ENCODE peak calls at places on chromosomes 7 and 10, in eight cellular contexts. One of them, this sample, is unnamed.

GRCh38 chr10:100043796-100044195 is 34.0 kb upstream of the DNMBP start:
- DNase-seq in ovary: peak; percentile 22
- DNase-seq in adrenal gland: no peak
- DNase-seq in GM23248: peak; percentile 54
- DNase-seq in dorsolateral prefrontal cortex: no peak
- DNase-seq in testis: no peak
- DNase-seq in mesenchymal stem cell: peak; percentile 98
- DNase-seq in CD4-positive, CD25-positive, alpha-beta regulatory T cell: no peak
- DNase-seq in this sample: peak; percentile 10

GRCh38 chr7:107075863-107076574 is 31.5 kb downstream of the PRKAR2B start:
- DNase-seq in ovary: no peak
- DNase-seq in adrenal gland: no peak
- DNase-seq in GM23248: no peak
- DNase-seq in dorsolateral prefrontal cortex: no peak
- DNase-seq in testis: no peak
- DNase-seq in mesenchymal stem cell: no peak
- DNase-seq in CD4-positive, CD25-positive, alpha-beta regulatory T cell: no peak
- DNase-seq in this sample: no peak

GRCh38 chr7:3235322-3235721 is 65.7 kb upstream of the SDK1 start:
- DNase-seq in ovary: no peak
- DNase-seq in adrenal gland: no peak
- DNase-seq in GM23248: no peak
- DNase-seq in dorsolateral prefrontal cortex: no peak
- DNase-seq in testis: no peak
- DNase-seq in mesenchymal stem cell: no peak
- DNase-seq in CD4-positive, CD25-positive, alpha-beta regulatory T cell: no peak
- DNase-seq in this sample: no peak

GRCh38 chr10:92615515-92615914 is 22.6 kb downstream of the KIF11 start:
- DNase-seq in ovary: no peak
- DNase-seq in adrenal gland: no peak
- DNase-seq in GM23248: no peak
- DNase-seq in dorsolateral prefrontal cortex: no peak
- DNase-seq in testis: no peak
- DNase-seq in mesenchymal stem cell: no peak
- DNase-seq in CD4-positive, CD25-positive, alpha-beta regulatory T cell: no peak
- DNase-seq in this sample: no peak

GRCh38 chr7:81267508-81267907 is 348.7 kb upstream of the SEMA3C start:
- DNase-seq in ovary: no peak
- DNase-seq in adrenal gland: no peak
- DNase-seq in GM23248: peak; percentile 51
- DNase-seq in dorsolateral prefrontal cortex: no peak
- DNase-seq in testis: no peak
- DNase-seq in mesenchymal stem cell: no peak
- DNase-seq in CD4-positive, CD25-positive, alpha-beta regulatory T cell: no peak
- DNase-seq in this sample: no peak

GRCh38 chr7:75024922-75025321 is 48.7 kb downstream of the RCC1L start:
- DNase-seq in ovary: no peak
- DNase-seq in adrenal gland: no peak
- DNase-seq in GM23248: no peak
- DNase-seq in dorsolateral prefrontal cortex: no peak
- DNase-seq in testis: no peak
- DNase-seq in mesenchymal stem cell: no peak
- DNase-seq in CD4-positive, CD25-positive, alpha-beta regulatory T cell: no peak
- DNase-seq in this sample: no peak

GRCh38 chr10:111560042-111560441 is 483.2 kb downstream of the ADRA2A start:
- DNase-seq in ovary: no peak
- DNase-seq in adrenal gland: no peak
- DNase-seq in GM23248: peak; percentile 40
- DNase-seq in dorsolateral prefrontal cortex: no peak
- DNase-seq in testis: no peak
- DNase-seq in mesenchymal stem cell: no peak
- DNase-seq in CD4-positive, CD25-positive, alpha-beta regulatory T cell: no peak
- DNase-seq in this sample: no peak

GRCh38 chr7:133060016-133060415 is 21.9 kb downstream of the CHCHD3 start:
- DNase-seq in ovary: no peak
- DNase-seq in adrenal gland: no peak
- DNase-seq in GM23248: no peak
- DNase-seq in dorsolateral prefrontal cortex: no peak
- DNase-seq in testis: no peak
- DNase-seq in mesenchymal stem cell: no peak
- DNase-seq in CD4-positive, CD25-positive, alpha-beta regulatory T cell: no peak
- DNase-seq in this sample: no peak

GRCh38 chr10:24468281-24468751 is 255.4 kb downstream of the ARHGAP21 start:
- DNase-seq in ovary: no peak
- DNase-seq in adrenal gland: no peak
- DNase-seq in GM23248: peak; percentile 38
- DNase-seq in dorsolateral prefrontal cortex: peak; percentile 49
- DNase-seq in testis: peak; percentile 60
- DNase-seq in mesenchymal stem cell: no peak
- DNase-seq in CD4-positive, CD25-positive, alpha-beta regulatory T cell: no peak
- DNase-seq in this sample: no peak

GRCh38 chr7:100475549-100475948 is 3.5 kb downstream of the TSC22D4 start:
- DNase-seq in ovary: no peak
- DNase-seq in adrenal gland: no peak
- DNase-seq in GM23248: no peak
- DNase-seq in dorsolateral prefrontal cortex: no peak
- DNase-seq in testis: peak; percentile 82
- DNase-seq in mesenchymal stem cell: no peak
- DNase-seq in CD4-positive, CD25-positive, alpha-beta regulatory T cell: no peak
- DNase-seq in this sample: peak; percentile 58

GRCh38 chr7:124643196-124643850 is 122.3 kb downstream of the GPR37 start:
- DNase-seq in ovary: no peak
- DNase-seq in adrenal gland: no peak
- DNase-seq in GM23248: no peak
- DNase-seq in dorsolateral prefrontal cortex: no peak
- DNase-seq in testis: no peak
- DNase-seq in mesenchymal stem cell: peak; percentile 3
- DNase-seq in CD4-positive, CD25-positive, alpha-beta regulatory T cell: no peak
- DNase-seq in this sample: no peak

GRCh38 chr10:14554091-14554842 is 220.4 kb downstream of the FAM107B start:
- DNase-seq in ovary: no peak
- DNase-seq in adrenal gland: no peak
- DNase-seq in GM23248: no peak
- DNase-seq in dorsolateral prefrontal cortex: no peak
- DNase-seq in testis: no peak
- DNase-seq in mesenchymal stem cell: no peak
- DNase-seq in CD4-positive, CD25-positive, alpha-beta regulatory T cell: peak; percentile 26
- DNase-seq in this sample: peak; percentile 41

GRCh38 chr7:37449621-37450020 is 957 bp upstream of the ELMO1 start:
- DNase-seq in ovary: no peak
- DNase-seq in adrenal gland: no peak
- DNase-seq in GM23248: no peak
- DNase-seq in dorsolateral prefrontal cortex: no peak
- DNase-seq in testis: no peak
- DNase-seq in mesenchymal stem cell: no peak
- DNase-seq in CD4-positive, CD25-positive, alpha-beta regulatory T cell: peak; percentile 12
- DNase-seq in this sample: no peak
- H3K27ac ChIP-seq in ovary: no peak overlapping the region
- H3K27ac ChIP-seq in adrenal gland: no peak overlapping the region
- H3K27ac ChIP-seq in GM23248: no peak overlapping the region
- H3K27ac ChIP-seq in dorsolateral prefrontal cortex: peak overlapping the region; percentile 98
- H3K27ac ChIP-seq in testis: no peak overlapping the region
- H3K27ac ChIP-seq in mesenchymal stem cell: no peak overlapping the region
- H3K27ac ChIP-seq in CD4-positive, CD25-positive, alpha-beta regulatory T cell: peak overlapping the region; percentile 75
- H3K27ac ChIP-seq in this sample: no peak overlapping the region

GRCh38 chr7:116429986-116430619 is 69.4 kb upstream of the CAV2 start:
- DNase-seq in ovary: no peak
- DNase-seq in adrenal gland: no peak
- DNase-seq in GM23248: no peak
- DNase-seq in dorsolateral prefrontal cortex: no peak
- DNase-seq in testis: no peak
- DNase-seq in mesenchymal stem cell: no peak
- DNase-seq in CD4-positive, CD25-positive, alpha-beta regulatory T cell: no peak
- DNase-seq in this sample: no peak

GRCh38 chr7:116422651-116423050 is 76.9 kb upstream of the CAV2 start:
- DNase-seq in ovary: no peak
- DNase-seq in adrenal gland: no peak
- DNase-seq in GM23248: no peak
- DNase-seq in dorsolateral prefrontal cortex: no peak
- DNase-seq in testis: no peak
- DNase-seq in mesenchymal stem cell: no peak
- DNase-seq in CD4-positive, CD25-positive, alpha-beta regulatory T cell: no peak
- DNase-seq in this sample: no peak

GRCh38 chr7:116426428-116427156 is 72.9 kb upstream of the CAV2 start:
- DNase-seq in ovary: no peak
- DNase-seq in adrenal gland: peak; percentile 71
- DNase-seq in GM23248: peak; percentile 88
- DNase-seq in dorsolateral prefrontal cortex: no peak
- DNase-seq in testis: no peak
- DNase-seq in mesenchymal stem cell: peak; percentile 88
- DNase-seq in CD4-positive, CD25-positive, alpha-beta regulatory T cell: no peak
- DNase-seq in this sample: peak; percentile 79

GRCh38 chr7:116423499-116423898 is 76.0 kb upstream of the CAV2 start:
- DNase-seq in ovary: no peak
- DNase-seq in adrenal gland: no peak
- DNase-seq in GM23248: no peak
- DNase-seq in dorsolateral prefrontal cortex: no peak
- DNase-seq in testis: no peak
- DNase-seq in mesenchymal stem cell: no peak
- DNase-seq in CD4-positive, CD25-positive, alpha-beta regulatory T cell: no peak
- DNase-seq in this sample: no peak

GRCh38 chr7:116425647-116426209 is 73.8 kb upstream of the CAV2 start:
- DNase-seq in ovary: no peak
- DNase-seq in adrenal gland: no peak
- DNase-seq in GM23248: no peak
- DNase-seq in dorsolateral prefrontal cortex: no peak
- DNase-seq in testis: no peak
- DNase-seq in mesenchymal stem cell: no peak
- DNase-seq in CD4-positive, CD25-positive, alpha-beta regulatory T cell: no peak
- DNase-seq in this sample: no peak
- H3K27ac ChIP-seq in ovary: no peak overlapping the region
- H3K27ac ChIP-seq in adrenal gland: no peak overlapping the region
- H3K27ac ChIP-seq in GM23248: peak overlapping the region; percentile 52
- H3K27ac ChIP-seq in dorsolateral prefrontal cortex: no peak overlapping the region
- H3K27ac ChIP-seq in testis: no peak overlapping the region
- H3K27ac ChIP-seq in mesenchymal stem cell: no peak overlapping the region
- H3K27ac ChIP-seq in CD4-positive, CD25-positive, alpha-beta regulatory T cell: no peak overlapping the region
- H3K27ac ChIP-seq in this sample: peak overlapping the region; percentile 1

GRCh38 chr10:113067516-113067915 is 117.5 kb downstream of the TCF7L2 start:
- DNase-seq in ovary: no peak
- DNase-seq in adrenal gland: no peak
- DNase-seq in GM23248: no peak
- DNase-seq in dorsolateral prefrontal cortex: no peak
- DNase-seq in testis: no peak
- DNase-seq in mesenchymal stem cell: no peak
- DNase-seq in CD4-positive, CD25-positive, alpha-beta regulatory T cell: no peak
- DNase-seq in this sample: no peak

GRCh38 chr10:113068178-113068890 is 118.3 kb downstream of the TCF7L2 start:
- DNase-seq in ovary: no peak
- DNase-seq in adrenal gland: no peak
- DNase-seq in GM23248: no peak
- DNase-seq in dorsolateral prefrontal cortex: no peak
- DNase-seq in testis: no peak
- DNase-seq in mesenchymal stem cell: no peak
- DNase-seq in CD4-positive, CD25-positive, alpha-beta regulatory T cell: no peak
- DNase-seq in this sample: no peak

GRCh38 chr10:113071446-113071845 is 121.4 kb downstream of the TCF7L2 start:
- DNase-seq in ovary: peak; percentile 39
- DNase-seq in adrenal gland: peak; percentile 76
- DNase-seq in GM23248: peak; percentile 16
- DNase-seq in dorsolateral prefrontal cortex: no peak
- DNase-seq in testis: peak; percentile 84
- DNase-seq in mesenchymal stem cell: no peak
- DNase-seq in CD4-positive, CD25-positive, alpha-beta regulatory T cell: no peak
- DNase-seq in this sample: no peak

GRCh38 chr10:113073549-113074189 is 123.6 kb downstream of the TCF7L2 start:
- DNase-seq in ovary: peak; percentile 63
- DNase-seq in adrenal gland: peak; percentile 49
- DNase-seq in GM23248: peak; percentile 98
- DNase-seq in dorsolateral prefrontal cortex: no peak
- DNase-seq in testis: no peak
- DNase-seq in mesenchymal stem cell: peak; percentile 98
- DNase-seq in CD4-positive, CD25-positive, alpha-beta regulatory T cell: no peak
- DNase-seq in this sample: peak; percentile 91

GRCh38 chr10:113069595-113069994 is 119.5 kb downstream of the TCF7L2 start:
- DNase-seq in ovary: no peak
- DNase-seq in adrenal gland: no peak
- DNase-seq in GM23248: no peak
- DNase-seq in dorsolateral prefrontal cortex: no peak
- DNase-seq in testis: no peak
- DNase-seq in mesenchymal stem cell: peak; percentile 70
- DNase-seq in CD4-positive, CD25-positive, alpha-beta regulatory T cell: no peak
- DNase-seq in this sample: peak; percentile 72
- H3K27ac ChIP-seq in ovary: no peak overlapping the region
- H3K27ac ChIP-seq in adrenal gland: no peak overlapping the region
- H3K27ac ChIP-seq in GM23248: no peak overlapping the region
- H3K27ac ChIP-seq in dorsolateral prefrontal cortex: no peak overlapping the region
- H3K27ac ChIP-seq in testis: no peak overlapping the region
- H3K27ac ChIP-seq in mesenchymal stem cell: no peak overlapping the region
- H3K27ac ChIP-seq in CD4-positive, CD25-positive, alpha-beta regulatory T cell: no peak overlapping the region
- H3K27ac ChIP-seq in this sample: peak overlapping the region; percentile 61

GRCh38 chr10:87594181-87594580 is 65.5 kb upstream of the PAPSS2 start:
- DNase-seq in ovary: no peak
- DNase-seq in adrenal gland: no peak
- DNase-seq in GM23248: no peak
- DNase-seq in dorsolateral prefrontal cortex: no peak
- DNase-seq in testis: no peak
- DNase-seq in mesenchymal stem cell: no peak
- DNase-seq in CD4-positive, CD25-positive, alpha-beta regulatory T cell: no peak
- DNase-seq in this sample: no peak
- H3K27ac ChIP-seq in ovary: no peak overlapping the region
- H3K27ac ChIP-seq in adrenal gland: no peak overlapping the region
- H3K27ac ChIP-seq in GM23248: no peak overlapping the region
- H3K27ac ChIP-seq in dorsolateral prefrontal cortex: no peak overlapping the region
- H3K27ac ChIP-seq in testis: no peak overlapping the region
- H3K27ac ChIP-seq in mesenchymal stem cell: no peak overlapping the region
- H3K27ac ChIP-seq in CD4-positive, CD25-positive, alpha-beta regulatory T cell: no peak overlapping the region
- H3K27ac ChIP-seq in this sample: no peak overlapping the region

GRCh38 chr10:59879363-59879935 is 26.9 kb downstream of the CCDC6 start:
- DNase-seq in ovary: no peak
- DNase-seq in adrenal gland: no peak
- DNase-seq in GM23248: no peak
- DNase-seq in dorsolateral prefrontal cortex: no peak
- DNase-seq in testis: no peak
- DNase-seq in mesenchymal stem cell: no peak
- DNase-seq in CD4-positive, CD25-positive, alpha-beta regulatory T cell: no peak
- DNase-seq in this sample: no peak
- H3K27ac ChIP-seq in ovary: no peak overlapping the region
- H3K27ac ChIP-seq in adrenal gland: no peak overlapping the region
- H3K27ac ChIP-seq in GM23248: no peak overlapping the region
- H3K27ac ChIP-seq in dorsolateral prefrontal cortex: no peak overlapping the region
- H3K27ac ChIP-seq in testis: no peak overlapping the region
- H3K27ac ChIP-seq in mesenchymal stem cell: no peak overlapping the region
- H3K27ac ChIP-seq in CD4-positive, CD25-positive, alpha-beta regulatory T cell: no peak overlapping the region
- H3K27ac ChIP-seq in this sample: no peak overlapping the region

This sample was measured in hepatocyte.